ENCODE peak calls at places on chromosome 14, in four cellular contexts. U, Z, I and D are unnamed samples.

GRCh38 chr14:69543341-69544249 is 31.1 kb downstream of the CCDC177 start:
- DNase-seq in U (no peak), Z (no peak), I (peak), D (no peak)

GRCh38 chr14:92501891-92502351 is 11.7 kb upstream of the RIN3 start:
- DNase-seq in U (no peak), Z (no peak), I (peak), D (no peak)

GRCh38 chr14:75422169-75422568 is 5.7 kb upstream of the JDP2 start:
- DNase-seq in U (no peak), Z (no peak), I (peak), D (no peak)

GRCh38 chr14:29168149-29168548 is 401.6 kb downstream of the FOXG1 start:
- DNase-seq in U (no peak), Z (no peak), I (no peak), D (no peak)

GRCh38 chr14:68397371-68397779 is 395.5 kb downstream of the ZFP36L1 start:
- DNase-seq in U (no peak), Z (no peak), I (no peak), D (peak)

GRCh38 chr14:106875503-106875902 is 1349.1 kb downstream of the TMEM121 start:
- DNase-seq in U (no peak), Z (no peak), I (no peak), D (no peak)

GRCh38 chr14:74705607-74706006 is 7.3 kb downstream of the AREL1 start:
- DNase-seq in U (no peak), Z (no peak), I (no peak), D (no peak)

GRCh38 chr14:54882521-54882920 is 20.1 kb downstream of the GCH1 start:
- DNase-seq in U (no peak), Z (no peak), I (no peak), D (no peak)

GRCh38 chr14:102805454-102805891 is 28.2 kb downstream of the TRAF3 start:
- DNase-seq in U (no peak), Z (no peak), I (peak), D (no peak)